ENCODE peak calls at places on chromosomes 4 and X, in eight cellular contexts. Y is astrocyte of the spinal cord, R is mucosa of descending colon, E is AG10803, N is cardiac muscle cell, F is GM12865, M is epithelial cell of proximal tubule, J is WERI-Rb-1. P is an unnamed sample.

GRCh38 chrX:66023726-66024467 is 16.0 kb downstream of the VSIG4 start:
- DNase-seq in R (no peak), F (no peak), J (no peak), M (no peak), E (no peak), Y (no peak), N (no peak), P (no peak)

GRCh38 chr4:4762909-4763814 is 96.3 kb upstream of the MSX1 start:
- DNase-seq in R (no peak), Y (peak), F (peak), M (no peak), E (peak), J (peak), N (peak), P (peak)

GRCh38 chrX:109995155-109995554 is 7.8 kb upstream of the TMEM164 start:
- DNase-seq in M (no peak), J (no peak), E (no peak), N (no peak), F (no peak), Y (no peak), R (no peak), P (no peak)

GRCh38 chr4:122458625-122459024 is 2.1 kb upstream of the IL2 start:
- DNase-seq in F (peak), R (no peak), M (no peak), E (peak), Y (peak), N (peak), J (no peak), P (peak)

GRCh38 chr4:64079316-64079715 is 329.9 kb downstream of the TECRL start:
- DNase-seq in R (no peak), F (no peak), J (no peak), M (no peak), Y (no peak), N (no peak), E (no peak), P (no peak)

GRCh38 chr4:188719794-188720193 is 580.6 kb downstream of the TRIML1 start:
- DNase-seq in M (no peak), N (no peak), Y (no peak), E (no peak), R (no peak), F (no peak), J (no peak), P (no peak)

GRCh38 chrX:96181571-96181970 is 503.1 kb upstream of the DIAPH2 start:
- DNase-seq in E (no peak), N (no peak), F (no peak), R (no peak), M (no peak), J (no peak), Y (no peak), P (no peak)

GRCh38 chr4:77538144-77538543 is 67.5 kb upstream of the CXCL13 start:
- DNase-seq in N (no peak), J (no peak), M (peak), E (peak), R (no peak), Y (peak), F (no peak), P (peak)

GRCh38 chrX:68723491-68724155 is 76.2 kb downstream of the STARD8 start:
- DNase-seq in M (no peak), E (no peak), N (no peak), F (no peak), J (no peak), R (no peak), Y (no peak), P (no peak)

GRCh38 chr4:111400736-111401135 is 744.5 kb upstream of the FAM241A start:
- DNase-seq in J (no peak), Y (peak), N (peak), R (no peak), M (no peak), E (peak), F (no peak), P (peak)

GRCh38 chrX:48520976-48521352 is 644 bp upstream of the EBP start:
- DNase-seq in M (no peak), F (peak), Y (no peak), N (no peak), E (no peak), R (no peak), J (no peak), P (no peak)

GRCh38 chr4:109955146-109955545 is 42.5 kb downstream of the EGF start:
- DNase-seq in Y (no peak), J (peak), F (no peak), M (no peak), N (no peak), R (no peak), E (no peak), P (no peak)

GRCh38 chrX:72635930-72636329 is 63.3 kb upstream of the HDAC8 start:
- DNase-seq in N (no peak), M (no peak), J (no peak), Y (no peak), R (no peak), F (no peak), E (no peak), P (no peak)

GRCh38 chr4:40525811-40526598 is 103.7 kb downstream of the RBM47 start:
- DNase-seq in E (peak), M (peak), R (no peak), F (no peak), Y (peak), J (no peak), N (no peak), P (peak)

GRCh38 chr4:183840311-183840710 is 64.8 kb upstream of the STOX2 start:
- DNase-seq in F (peak), M (no peak), N (peak), E (peak), R (peak), J (peak), Y (peak), P (peak)

GRCh38 chr4:189304755-189305154 is 635.9 kb upstream of the FRG1 start:
- DNase-seq in N (no peak), R (no peak), M (no peak), E (no peak), J (no peak), F (no peak), Y (no peak), P (no peak)

GRCh38 chr4:42712854-42713253 is 55.9 kb upstream of the ATP8A1 start:
- DNase-seq in N (no peak), M (no peak), Y (no peak), F (no peak), J (no peak), R (no peak), E (no peak), P (no peak)

GRCh38 chr4:109803924-109804571 is 2.2 kb upstream of the CFI start:
- DNase-seq in E (peak), F (peak), J (peak), M (peak), Y (peak), R (no peak), N (peak), P (peak)

GRCh38 chr4:125551451-125551850 is 236.7 kb downstream of the FAT4 start:
- DNase-seq in Y (no peak), R (no peak), N (no peak), M (no peak), J (peak), E (no peak), F (no peak), P (no peak)

GRCh38 chr4:5474756-5475155 is 233.6 kb downstream of the EVC2 start:
- DNase-seq in N (no peak), Y (peak), F (no peak), R (no peak), M (peak), J (no peak), E (peak), P (no peak)

GRCh38 chr4:182240161-182241130 is 2.8 kb upstream of the TENM3 start:
- DNase-seq in R (no peak), M (no peak), E (peak), F (no peak), Y (peak), J (no peak), N (peak), P (peak)

GRCh38 chr4:44434247-44434646 is 14.4 kb downstream of the KCTD8 start:
- DNase-seq in M (no peak), J (no peak), N (no peak), Y (no peak), R (no peak), F (no peak), E (no peak), P (no peak)

GRCh38 chr4:126405369-126405982 is 1090.7 kb downstream of the FAT4 start:
- DNase-seq in E (peak), N (peak), Y (peak), R (no peak), M (no peak), F (peak), J (peak), P (peak)

GRCh38 chrX:119150163-119151135 is 22.8 kb upstream of the KIAA1210 start:
- DNase-seq in F (no peak), R (no peak), E (no peak), M (no peak), Y (no peak), N (no peak), J (no peak), P (no peak)

GRCh38 chr4:176782191-176782590 is 10.5 kb downstream of the VEGFC start:
- DNase-seq in J (no peak), E (no peak), M (no peak), N (no peak), F (no peak), R (no peak), Y (no peak), P (no peak)

GRCh38 chr4:180587379-180587778 is 1655.8 kb upstream of the TENM3 start:
- DNase-seq in R (no peak), F (no peak), N (no peak), M (no peak), Y (no peak), E (no peak), J (no peak), P (no peak)

GRCh38 chr4:174118171-174118570 is 165.3 kb downstream of the FBXO8 start:
- DNase-seq in M (no peak), Y (no peak), R (no peak), N (no peak), E (no peak), F (no peak), J (no peak), P (no peak)

GRCh38 chrX:1453951-1454785 is 1.5 kb upstream of the ASMTL start:
- DNase-seq in R (peak), M (no peak), E (peak), N (peak), F (peak), J (peak), Y (peak), P (peak)
- H3K4me3 ChIP-seq in R (no peak), M (peak), E (peak), N (peak), F (peak), J (peak), Y (peak), P (peak)

GRCh38 chr4:129672941-129673340 is 577.0 kb downstream of the C4orf33 start:
- DNase-seq in M (no peak), J (no peak), R (no peak), F (no peak), E (no peak), N (no peak), Y (no peak), P (no peak)
- TF ChIP-seq CTCF in M (no peak), J (no peak), R (no peak), F (no peak), E (no peak), N (no peak), Y (no peak), P (no peak)

DNA sequence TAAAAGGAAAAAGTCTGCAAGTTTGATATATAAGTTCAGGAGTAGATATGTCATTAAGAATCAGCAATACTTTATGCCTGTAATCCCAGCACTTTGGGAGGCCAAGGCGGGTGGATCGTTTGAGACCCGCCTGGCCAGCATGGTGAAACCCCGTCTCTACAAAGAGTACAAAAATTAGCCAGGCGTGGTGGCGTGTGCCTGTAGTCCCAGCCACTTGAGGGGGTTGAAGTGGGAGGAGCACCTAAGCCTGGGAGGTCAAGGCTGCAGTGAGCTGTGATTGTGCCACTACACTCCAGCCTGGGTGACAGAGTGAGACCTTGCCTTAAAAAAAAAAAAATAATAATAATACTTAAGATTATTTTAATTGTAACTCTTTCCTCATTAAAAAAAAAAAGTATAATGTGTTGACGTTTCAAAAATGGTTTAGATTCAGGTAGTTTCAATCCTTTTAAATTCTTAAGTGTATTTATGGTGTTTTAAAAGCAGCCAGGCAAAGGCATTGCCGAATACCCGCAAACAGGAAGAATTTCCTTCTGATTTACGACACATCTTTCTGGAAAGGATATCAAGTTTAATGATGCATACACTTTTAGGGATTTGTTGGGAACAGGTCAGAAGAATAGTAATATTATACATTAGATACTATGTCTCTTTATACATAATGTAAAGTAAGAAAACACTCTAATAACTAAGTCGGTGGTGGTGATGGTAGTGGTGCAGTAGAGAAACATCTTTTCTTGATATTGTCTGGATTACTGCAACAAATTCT is 80.9 kb downstream of the KDM6A start:
- DNase-seq in R (no peak), M (no peak), E (no peak), N (peak), Y (no peak), F (no peak), J (no peak), P (no peak)
- H3K4me3 ChIP-seq in R (no peak), M (no peak), E (no peak), N (peak), Y (no peak), F (no peak), J (no peak), P (no peak)

GRCh38 chrX:106331606-106332005 is 163.5 kb downstream of the PWWP3B start:
- DNase-seq in Y (no peak), M (no peak), F (peak), J (no peak), N (no peak), E (no peak), R (no peak), P (no peak)
- TF ChIP-seq CTCF in Y (no peak), M (no peak), F (no peak), J (no peak), N (no peak), E (no peak), R (no peak), P (no peak)

DNA sequence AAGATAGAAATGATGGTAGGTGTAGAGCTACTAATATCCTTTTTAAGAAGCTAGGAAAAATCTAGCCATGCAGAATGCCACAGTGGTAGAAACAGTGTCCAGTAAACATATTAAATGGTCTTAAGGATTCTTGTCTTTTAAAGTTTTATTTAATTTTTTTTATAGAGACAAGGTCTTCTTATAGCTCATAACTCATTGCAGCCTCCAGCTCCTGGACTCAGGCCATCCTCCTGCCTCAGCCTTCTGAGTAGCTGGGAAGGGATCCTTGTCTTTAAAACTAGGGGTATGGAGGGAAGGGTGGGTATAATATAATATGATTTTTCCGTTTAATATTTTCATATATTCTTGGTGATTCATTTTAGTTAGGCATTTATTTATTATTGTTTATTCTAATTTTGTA is 3.8 kb downstream of the TMEM165 start:
- DNase-seq in N (no peak), J (no peak), E (no peak), Y (no peak), R (no peak), F (no peak), M (no peak), P (no peak)
- H3K4me3 ChIP-seq in N (no peak), J (no peak), E (no peak), Y (no peak), R (no peak), F (no peak), M (peak), P (no peak)